ENCODE peak calls at places on chromosome 13, in nine cellular contexts. A is B cell, F is activated T-cell treated with anti-CD3 and anti-CD28 coated beads for 1 hour, S is RCC 7860, H is heart left ventricle, L is NCI-H1417, I is heart right ventricle, M is Caco-2, C is T-cell. J is an unnamed sample.

GRCh38 chr13:20442798-20443381 is 82.8 kb downstream of the CRYL1 start:
- DNase-seq in A (no peak), F (no peak), S (no peak), H (no peak), L (no peak), I (no peak), M (no peak), C (no peak), J (no peak)

GRCh38 chr13:42876810-42877550 is 95.6 kb downstream of the FAM216B start:
- DNase-seq in A (no peak), F (no peak), S (no peak), H (no peak), L (peak; percentile 26), I (no peak), M (no peak), C (no peak), J (peak; percentile 73)

GRCh38 chr13:112849500-112849899 is 119.5 kb upstream of the MCF2L start:
- DNase-seq in A (no peak), F (no peak), S (no peak), H (no peak), L (peak; percentile 100), I (no peak), M (no peak), C (no peak), J (no peak)

GRCh38 chr13:112711528-112712265 is 21.9 kb downstream of the ATP11A start:
- DNase-seq in A (peak; percentile 49), F (no peak), S (peak; percentile 87), H (peak; percentile 83), L (peak; percentile 76), I (peak; percentile 88), M (peak; percentile 88), C (no peak), J (peak; percentile 60)

GRCh38 chr13:33676700-33677048 is 141.3 kb upstream of the RFC3 start:
- DNase-seq in A (no peak), F (no peak), S (no peak), H (peak; percentile 60), L (peak; percentile 12), I (peak; percentile 64), M (peak; percentile 53), C (no peak), J (no peak)

GRCh38 chr13:32126298-32126697 is 94.7 kb downstream of the FRY start:
- DNase-seq in A (no peak), F (no peak), S (no peak), H (no peak), L (no peak), I (no peak), M (no peak), C (no peak), J (no peak)

GRCh38 chr13:26760835-26761582 is 423 bp upstream of the GPR12 start:
- DNase-seq in A (no peak), F (no peak), S (no peak), H (no peak), L (no peak), I (no peak), M (peak; percentile 15), C (no peak), J (no peak)

GRCh38 chr13:59747529-59747928 is 416.2 kb downstream of the DIAPH3 start:
- DNase-seq in A (no peak), F (no peak), S (no peak), H (no peak), L (no peak), I (no peak), M (peak; percentile 32), C (no peak), J (no peak)

GRCh38 chr13:23321534-23322241 is 111.8 kb downstream of the SACS start:
- DNase-seq in A (no peak), F (no peak), S (peak; percentile 92), H (peak; percentile 45), L (no peak), I (peak; percentile 31), M (no peak), C (no peak), J (peak; percentile 71)

GRCh38 chr13:42101821-42102580 is 53.6 kb downstream of the DGKH start:
- DNase-seq in A (no peak), F (no peak), S (no peak), H (no peak), L (peak; percentile 23), I (no peak), M (no peak), C (no peak), J (no peak)

GRCh38 chr13:76974618-76974975 is 17.3 kb upstream of the CLN5 start:
- DNase-seq in A (no peak), F (no peak), S (no peak), H (no peak), L (no peak), I (no peak), M (peak; percentile 14), C (no peak), J (no peak)

GRCh38 chr13:60613080-60613479 is 216.1 kb downstream of the TDRD3 start:
- DNase-seq in A (no peak), F (no peak), S (no peak), H (no peak), L (no peak), I (no peak), M (no peak), C (no peak), J (no peak)

GRCh38 chr13:111461445-111462149 is 141.2 kb downstream of the TEX29 start:
- DNase-seq in A (no peak), F (no peak), S (no peak), H (no peak), L (no peak), I (no peak), M (no peak), C (no peak), J (no peak)

GRCh38 chr13:43880930-43881329 is 1.2 kb downstream of the LACC1 start:
- DNase-seq in A (no peak), F (no peak), S (no peak), H (no peak), L (no peak), I (no peak), M (no peak), C (no peak), J (no peak)

GRCh38 chr13:83881917-83882625 is at the start of gene SLITRK1:
- DNase-seq in A (no peak), F (no peak), S (no peak), H (no peak), L (no peak), I (peak; percentile 29), M (peak; percentile 59), C (no peak), J (no peak)

GRCh38 chr13:43905435-43906031 is 25.8 kb downstream of the LACC1 start:
- DNase-seq in A (peak; percentile 53), F (no peak), S (peak; percentile 29), H (no peak), L (peak; percentile 65), I (peak; percentile 42), M (peak; percentile 63), C (peak; percentile 6), J (no peak)

GRCh38 chr13:113855012-113855921 is 8.6 kb downstream of the GAS6 start:
- DNase-seq in A (no peak), F (no peak), S (no peak), H (peak; percentile 57), L (no peak), I (peak; percentile 63), M (no peak), C (no peak), J (no peak)

GRCh38 chr13:76027131-76027530 is 391.0 kb downstream of the LMO7 start:
- DNase-seq in A (no peak), F (no peak), S (no peak), H (no peak), L (no peak), I (no peak), M (peak; percentile 32), C (no peak), J (no peak)

J was measured in epithelial cell of prostate.